ENCODE peak calls at places on chromosomes 13 and 19, in four cellular contexts. R is AG10803; W is ELR; S is central memory CD4-positive, alpha-beta T cell. Z is an unnamed sample.

GRCh38 chr19:34432797-34433196 is 4.6 kb downstream of the UBA2 start:
- DNase-seq in S (no peak), W (no peak), R (peak), Z (no peak)

GRCh38 chr19:1942078-1942933 is 1.3 kb downstream of the CSNK1G2 start:
- DNase-seq in R (peak), W (peak), S (peak), Z (peak)

GRCh38 chr19:50801107-50801506 is 10.9 kb downstream of the ACP4 start:
- DNase-seq in S (no peak), R (no peak), W (no peak), Z (no peak)

GRCh38 chr19:8487137-8487851 is 15.1 kb downstream of the PRAM1 start:
- DNase-seq in S (peak), W (no peak), R (no peak), Z (peak)

GRCh38 chr13:74747186-74747955 is 613.2 kb upstream of the KLF12 start:
- DNase-seq in R (no peak), W (no peak), S (no peak), Z (no peak)

GRCh38 chr13:22665531-22665930 is 515.2 kb upstream of the SGCG start:
- DNase-seq in S (no peak), R (no peak), W (no peak), Z (no peak)

GRCh38 chr19:13987101-13987890 is 18.8 kb downstream of the RFX1 start:
- DNase-seq in R (no peak), S (no peak), W (no peak), Z (peak)

GRCh38 chr13:32228330-32229041 is 86.7 kb downstream of the ZAR1L start:
- DNase-seq in S (no peak), R (peak), W (peak), Z (no peak)

GRCh38 chr13:94825507-94825906 is 113.2 kb upstream of the SOX21 start:
- DNase-seq in W (no peak), R (peak), S (no peak), Z (no peak)

GRCh38 chr19:38004505-38005223 is 97.7 kb downstream of the SIPA1L3 start:
- DNase-seq in W (peak), S (no peak), R (peak), Z (peak)

GRCh38 chr19:45451181-45451849 is 16.5 kb upstream of the FOSB start:
- DNase-seq in S (peak), R (peak), W (peak), Z (peak)

Z was measured in NB4.